ENCODE peak calls at places on chromosome 2, in nine cellular contexts. F is A549, S is WTC11, D is GM13977, T is cardiac muscle cell, C is upper lobe of right lung, P is heart right ventricle, K is fibroblast of pulmonary artery, H is left ventricle myocardium inferior. I is an unnamed sample.
A peak's percentile ranks its signal among the peaks of the same experiment; 100 is the strongest.

GRCh38 chr2:214069254-214069653 is 341.6 kb upstream of the VWC2L start:
- DNase-seq in F (peak; percentile 83), D (peak; percentile 3), C (no peak), S (no peak), H (no peak), P (no peak), K (peak; percentile 83), T (no peak), I (no peak)

GRCh38 chr2:137957033-137957432 is 7.2 kb upstream of the HNMT start:
- DNase-seq in T (no peak), C (no peak), S (no peak), F (no peak), P (no peak), D (no peak), H (no peak), K (peak; percentile 95), I (no peak)

GRCh38 chr2:20722592-20722991 is 55.6 kb downstream of the GDF7 start:
- DNase-seq in T (no peak), S (no peak), F (no peak), D (no peak), P (no peak), H (no peak), C (no peak), K (no peak), I (no peak)

GRCh38 chr2:186641807-186642321 is 52.0 kb upstream of the FAM171B start:
- DNase-seq in F (peak; percentile 79), K (peak; percentile 88), T (peak; percentile 66), P (no peak), D (peak; percentile 36), S (no peak), H (no peak), C (no peak), I (no peak)

GRCh38 chr2:20421336-20421987 is 25.4 kb upstream of the RHOB start:
- DNase-seq in F (no peak), D (no peak), C (no peak), S (no peak), H (no peak), T (no peak), P (no peak), K (no peak), I (no peak)

GRCh38 chr2:88671786-88672427 is 19.6 kb upstream of the RPIA start:
- DNase-seq in S (no peak), C (no peak), K (peak; percentile 73), F (peak; percentile 64), T (peak; percentile 54), P (no peak), H (no peak), D (peak; percentile 32), I (no peak)

GRCh38 chr2:152613235-152613634 is 104.0 kb downstream of the PRPF40A start:
- DNase-seq in P (no peak), F (no peak), S (no peak), C (no peak), T (no peak), D (no peak), K (no peak), H (no peak), I (no peak)

GRCh38 chr2:12970861-12971260 is 254.1 kb downstream of the TRIB2 start:
- DNase-seq in P (no peak), C (no peak), T (no peak), S (no peak), D (no peak), F (no peak), H (no peak), K (peak; percentile 46), I (no peak)

GRCh38 chr2:5932556-5933469 is 240.6 kb downstream of the SOX11 start:
- DNase-seq in T (no peak), H (peak; percentile 62), P (peak; percentile 66), S (no peak), K (no peak), F (no peak), C (peak; percentile 70), D (no peak), I (no peak)

DNA sequence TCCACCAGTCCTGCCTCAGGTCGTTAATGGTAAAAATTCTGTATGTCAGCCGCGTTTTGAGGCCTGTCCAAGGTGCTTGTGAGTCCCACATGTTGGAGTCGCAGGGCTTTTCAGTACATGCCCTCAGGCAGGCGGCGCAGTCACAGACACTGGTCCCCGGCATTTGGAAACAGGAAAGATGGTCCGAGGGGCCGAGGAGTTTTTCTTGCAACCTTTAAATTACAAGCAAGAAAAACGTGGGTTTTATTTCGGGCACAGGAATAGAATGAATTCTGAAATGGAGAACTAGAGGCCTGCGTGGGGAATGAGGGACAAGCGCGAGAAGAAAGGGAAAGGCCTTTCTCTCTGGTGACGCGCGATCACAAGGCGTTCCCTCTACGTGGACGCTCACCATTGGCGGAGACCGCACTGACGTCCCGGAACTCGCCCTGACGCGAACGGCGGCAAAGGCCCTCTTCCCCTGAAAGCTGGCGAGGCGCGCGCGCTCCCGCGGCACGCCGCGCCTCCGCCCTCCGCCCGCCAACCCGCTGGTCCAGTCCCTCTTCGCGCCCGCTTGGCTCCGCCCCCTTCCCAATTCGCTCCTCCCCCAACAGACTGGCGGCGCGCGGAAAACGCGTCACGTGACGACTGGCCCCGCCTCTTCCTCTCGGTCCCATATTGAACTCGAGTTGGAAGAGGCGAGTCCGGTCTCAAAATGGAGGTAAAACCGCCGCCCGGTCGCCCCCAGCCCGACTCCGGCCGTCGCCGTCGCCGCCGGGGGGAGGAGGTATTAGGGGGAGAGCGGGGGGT is at the start of gene HNRNPA3:
- DNase-seq in K (peak; percentile 99), S (peak; percentile 99), C (peak; percentile 100), D (peak; percentile 99), T (peak; percentile 98), P (peak; percentile 100), H (peak; percentile 99), F (peak; percentile 99), I (peak; percentile 99)
- TF ChIP-seq CTCF in K (peak; percentile 19), S (no peak), C (peak; percentile 19), D (peak; percentile 14), T (peak; percentile 28), P (peak; percentile 59), H (peak; percentile 49), F (peak; percentile 19), I (no peak)

DNA sequence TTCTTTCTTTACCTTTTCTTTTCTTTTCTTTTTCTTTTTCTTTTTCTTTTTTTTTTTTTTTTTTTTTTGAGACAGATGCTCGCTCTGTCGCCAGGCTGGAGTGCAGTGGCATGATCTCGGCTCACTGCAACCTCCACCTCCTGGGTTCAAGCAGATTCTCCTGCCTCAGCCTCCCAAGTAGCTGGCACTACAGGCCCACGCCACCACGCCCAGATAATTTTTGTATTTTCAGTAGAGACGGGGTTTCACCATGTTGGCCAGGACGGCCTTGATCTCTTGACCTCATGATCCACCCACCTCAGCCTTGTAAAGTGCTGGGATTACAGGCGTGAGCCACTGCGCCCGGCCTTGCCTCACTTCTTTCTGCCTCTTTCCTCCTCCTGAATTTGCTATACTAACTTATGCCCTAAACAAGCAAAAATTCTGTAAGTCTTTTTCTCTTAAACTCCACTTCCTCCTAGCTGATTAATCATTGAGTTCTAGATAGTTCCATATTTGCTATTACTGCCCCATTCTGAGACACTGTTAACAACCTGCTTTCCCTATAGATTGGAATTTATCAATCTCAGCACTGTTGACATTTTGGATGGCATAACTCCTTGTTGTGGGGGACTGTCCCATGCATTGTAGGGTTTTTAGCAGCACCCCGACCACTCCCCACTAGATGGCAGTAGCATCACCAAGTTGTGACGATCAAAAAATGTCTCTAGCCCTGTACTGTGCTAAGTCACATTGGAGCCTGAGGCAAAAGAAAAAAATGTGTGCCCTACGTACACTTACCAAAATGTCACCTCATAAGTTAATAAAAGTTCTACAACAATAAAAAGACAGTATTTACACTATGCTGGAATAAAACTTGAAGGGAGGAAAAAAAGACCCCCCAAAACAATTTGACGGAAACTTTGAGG is 16.4 kb upstream of the THADA start:
- DNase-seq in F (peak; percentile 82), H (peak; percentile 53), S (peak; percentile 78), K (peak; percentile 83), T (peak; percentile 77), C (no peak), D (peak; percentile 55), P (peak; percentile 33), I (peak; percentile 50)
- TF ChIP-seq CTCF in F (peak; percentile 95), H (peak; percentile 85), S (peak; percentile 62), K (peak; percentile 96), T (peak; percentile 90), C (peak; percentile 86), D (peak; percentile 82), P (peak; percentile 86), I (peak; percentile 80)

DNA sequence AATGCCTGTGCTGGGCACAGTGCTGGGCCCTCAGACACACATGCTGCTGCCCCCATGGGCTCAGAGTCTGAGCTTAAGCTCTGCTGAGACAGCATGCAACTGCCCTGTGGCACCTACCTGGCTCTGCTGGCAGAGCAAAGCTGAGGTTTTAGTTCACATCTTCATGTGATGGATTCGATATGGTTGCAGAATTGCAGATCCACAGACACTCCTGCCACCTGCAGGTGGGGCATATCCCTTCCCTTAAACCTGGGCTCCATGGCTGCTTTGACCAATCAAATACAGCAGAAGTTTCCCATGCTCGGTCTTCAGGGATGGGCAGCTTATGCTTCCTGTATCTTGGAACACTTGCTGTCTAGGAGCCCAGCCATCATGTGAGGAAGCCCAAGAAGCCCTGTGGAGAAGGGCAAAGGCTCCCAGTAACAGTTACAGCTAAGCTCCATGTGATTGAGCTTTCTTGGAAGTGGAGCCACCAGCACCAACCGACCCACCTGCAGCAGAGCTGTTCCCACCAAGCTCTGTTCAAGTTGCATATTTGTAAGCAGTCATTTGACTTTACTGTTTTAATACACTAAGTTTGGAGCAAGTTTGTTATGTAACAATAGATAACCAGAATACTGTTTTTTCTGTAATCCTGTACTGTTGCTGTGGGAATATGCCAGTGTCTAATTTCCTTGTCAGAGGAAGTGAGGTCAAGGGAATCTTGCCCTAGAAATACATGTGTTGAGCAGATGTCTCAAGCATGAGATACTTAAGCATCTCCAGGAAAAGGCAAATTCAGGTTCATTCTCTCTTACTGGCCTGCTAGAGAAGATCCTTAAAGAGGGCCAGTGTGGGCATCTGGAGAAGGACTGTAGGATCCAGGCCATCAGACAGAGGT is 79.3 kb downstream of the SH3RF3 start:
- DNase-seq in F (peak; percentile 29), C (no peak), K (no peak), H (no peak), D (no peak), T (no peak), P (no peak), S (peak; percentile 25), I (no peak)
- TF ChIP-seq CTCF in F (no peak), C (no peak), K (no peak), H (peak; percentile 19), D (peak; percentile 1), T (no peak), P (no peak), S (no peak), I (no peak)

DNA sequence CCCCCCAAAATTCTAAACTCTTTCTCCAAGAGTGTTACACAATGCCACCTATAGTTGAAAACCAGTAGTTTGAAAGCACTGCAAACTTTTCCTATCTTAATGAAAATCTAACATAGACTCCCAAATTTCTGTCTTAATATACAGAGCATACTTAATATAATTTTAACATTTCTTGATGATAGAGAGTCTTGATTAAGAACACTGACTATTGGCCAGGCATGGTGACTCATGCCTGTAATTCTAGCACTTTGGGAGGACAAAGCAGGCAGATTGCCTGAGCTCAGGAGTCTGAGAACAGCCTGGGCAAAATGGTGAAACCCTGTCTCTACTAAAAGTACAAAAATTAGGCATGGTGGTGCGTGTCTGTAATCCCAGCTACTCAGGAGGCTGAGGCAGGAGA is 34.2 kb downstream of the ASXL2 start:
- DNase-seq in H (no peak), C (no peak), P (no peak), S (no peak), K (peak; percentile 49), F (no peak), T (no peak), D (no peak), I (no peak)
- TF ChIP-seq CTCF in H (no peak), C (no peak), P (no peak), S (no peak), K (no peak), F (no peak), T (no peak), D (no peak), I (no peak)

I was measured in CD14-positive monocyte.